ENCODE peak calls at places on chromosomes 6 and 20, in nine cellular contexts. One of them, this sample, is unnamed.

GRCh38 chr20:1617055-1617454 is 2.8 kb downstream of the SIRPB1 start:
- DNase-seq in adrenal gland: no peak
- DNase-seq in CD4-positive, CD25-positive, alpha-beta regulatory T cell: no peak
- DNase-seq in right lobe of liver: no peak
- DNase-seq in IMR-90: no peak
- DNase-seq in heart right ventricle: no peak
- DNase-seq in transverse colon: no peak
- DNase-seq in small intestine: no peak
- DNase-seq in uterus: no peak
- DNase-seq in this sample: no peak

GRCh38 chr20:57659131-57659788 is 39.0 kb upstream of the ZBP1 start:
- DNase-seq in CD4-positive, CD25-positive, alpha-beta regulatory T cell: no peak
- DNase-seq in adrenal gland: peak; percentile 9
- DNase-seq in transverse colon: peak; percentile 5
- DNase-seq in small intestine: no peak
- DNase-seq in right lobe of liver: peak; percentile 33
- DNase-seq in IMR-90: no peak
- DNase-seq in uterus: peak; percentile 9
- DNase-seq in heart right ventricle: no peak
- DNase-seq in this sample: no peak

GRCh38 chr6:154297711-154298110 is 58.9 kb downstream of the IPCEF1 start:
- DNase-seq in uterus: no peak
- DNase-seq in right lobe of liver: no peak
- DNase-seq in IMR-90: no peak
- DNase-seq in small intestine: no peak
- DNase-seq in transverse colon: no peak
- DNase-seq in CD4-positive, CD25-positive, alpha-beta regulatory T cell: no peak
- DNase-seq in heart right ventricle: no peak
- DNase-seq in adrenal gland: no peak
- DNase-seq in this sample: no peak

GRCh38 chr20:12113468-12114371 is 196.0 kb downstream of the BTBD3 start:
- DNase-seq in adrenal gland: no peak
- DNase-seq in IMR-90: no peak
- DNase-seq in small intestine: peak; percentile 55
- DNase-seq in right lobe of liver: peak; percentile 57
- DNase-seq in uterus: peak; percentile 24
- DNase-seq in heart right ventricle: no peak
- DNase-seq in transverse colon: no peak
- DNase-seq in CD4-positive, CD25-positive, alpha-beta regulatory T cell: no peak
- DNase-seq in this sample: no peak

GRCh38 chr6:119077643-119078448 is 618 bp downstream of the FAM184A start:
- DNase-seq in right lobe of liver: peak; percentile 52
- DNase-seq in IMR-90: no peak
- DNase-seq in heart right ventricle: peak; percentile 24
- DNase-seq in CD4-positive, CD25-positive, alpha-beta regulatory T cell: peak; percentile 44
- DNase-seq in adrenal gland: peak; percentile 21
- DNase-seq in transverse colon: peak; percentile 38
- DNase-seq in uterus: peak; percentile 25
- DNase-seq in small intestine: peak; percentile 38
- DNase-seq in this sample: no peak

GRCh38 chr6:19995575-19996257 is 158.5 kb downstream of the ID4 start:
- DNase-seq in heart right ventricle: no peak
- DNase-seq in transverse colon: no peak
- DNase-seq in small intestine: no peak
- DNase-seq in CD4-positive, CD25-positive, alpha-beta regulatory T cell: no peak
- DNase-seq in adrenal gland: no peak
- DNase-seq in uterus: no peak
- DNase-seq in right lobe of liver: no peak
- DNase-seq in IMR-90: no peak
- DNase-seq in this sample: no peak

GRCh38 chr6:12637960-12638641 is 78.5 kb upstream of the PHACTR1 start:
- DNase-seq in uterus: peak; percentile 13
- DNase-seq in adrenal gland: peak; percentile 38
- DNase-seq in small intestine: peak; percentile 57
- DNase-seq in IMR-90: peak; percentile 31
- DNase-seq in transverse colon: peak; percentile 35
- DNase-seq in heart right ventricle: peak; percentile 31
- DNase-seq in right lobe of liver: peak; percentile 55
- DNase-seq in CD4-positive, CD25-positive, alpha-beta regulatory T cell: no peak
- DNase-seq in this sample: peak; percentile 58

GRCh38 chr6:125906158-125906998 is 50.2 kb upstream of the HINT3 start:
- DNase-seq in right lobe of liver: no peak
- DNase-seq in transverse colon: peak; percentile 64
- DNase-seq in small intestine: peak; percentile 58
- DNase-seq in uterus: no peak
- DNase-seq in heart right ventricle: peak; percentile 16
- DNase-seq in adrenal gland: peak; percentile 32
- DNase-seq in CD4-positive, CD25-positive, alpha-beta regulatory T cell: peak; percentile 6
- DNase-seq in IMR-90: peak; percentile 27
- DNase-seq in this sample: peak; percentile 21

GRCh38 chr6:137389150-137389664 is 105.0 kb downstream of the OLIG3 start:
- DNase-seq in small intestine: peak; percentile 31
- DNase-seq in adrenal gland: peak; percentile 14
- DNase-seq in CD4-positive, CD25-positive, alpha-beta regulatory T cell: peak; percentile 26
- DNase-seq in right lobe of liver: no peak
- DNase-seq in uterus: no peak
- DNase-seq in heart right ventricle: no peak
- DNase-seq in IMR-90: no peak
- DNase-seq in transverse colon: peak; percentile 23
- DNase-seq in this sample: no peak

GRCh38 chr6:83976871-83977270 is 56.7 kb upstream of the MRAP2 start:
- DNase-seq in transverse colon: no peak
- DNase-seq in IMR-90: no peak
- DNase-seq in uterus: no peak
- DNase-seq in small intestine: peak; percentile 6
- DNase-seq in adrenal gland: no peak
- DNase-seq in right lobe of liver: no peak
- DNase-seq in heart right ventricle: no peak
- DNase-seq in CD4-positive, CD25-positive, alpha-beta regulatory T cell: no peak
- DNase-seq in this sample: no peak

GRCh38 chr6:558089-558488 is 98.8 kb downstream of the HUS1B start:
- DNase-seq in adrenal gland: no peak
- DNase-seq in heart right ventricle: no peak
- DNase-seq in transverse colon: no peak
- DNase-seq in small intestine: no peak
- DNase-seq in CD4-positive, CD25-positive, alpha-beta regulatory T cell: no peak
- DNase-seq in IMR-90: no peak
- DNase-seq in right lobe of liver: no peak
- DNase-seq in uterus: no peak
- DNase-seq in this sample: no peak

GRCh38 chr6:7991992-7992815 is 72.0 kb downstream of the BLOC1S5 start:
- DNase-seq in right lobe of liver: no peak
- DNase-seq in heart right ventricle: no peak
- DNase-seq in transverse colon: no peak
- DNase-seq in IMR-90: peak; percentile 92
- DNase-seq in small intestine: peak; percentile 57
- DNase-seq in uterus: peak; percentile 50
- DNase-seq in CD4-positive, CD25-positive, alpha-beta regulatory T cell: no peak
- DNase-seq in adrenal gland: peak; percentile 70
- DNase-seq in this sample: no peak

GRCh38 chr20:51529758-51530157 is 12.8 kb downstream of the NFATC2 start:
- DNase-seq in small intestine: peak; percentile 29
- DNase-seq in uterus: no peak
- DNase-seq in heart right ventricle: no peak
- DNase-seq in right lobe of liver: no peak
- DNase-seq in adrenal gland: no peak
- DNase-seq in CD4-positive, CD25-positive, alpha-beta regulatory T cell: peak; percentile 47
- DNase-seq in transverse colon: peak; percentile 37
- DNase-seq in IMR-90: peak; percentile 61
- DNase-seq in this sample: no peak

GRCh38 chr6:123604067-123604466 is 32.7 kb downstream of the TRDN start:
- DNase-seq in IMR-90: no peak
- DNase-seq in uterus: no peak
- DNase-seq in adrenal gland: no peak
- DNase-seq in heart right ventricle: no peak
- DNase-seq in CD4-positive, CD25-positive, alpha-beta regulatory T cell: no peak
- DNase-seq in transverse colon: no peak
- DNase-seq in right lobe of liver: no peak
- DNase-seq in small intestine: no peak
- DNase-seq in this sample: no peak

GRCh38 chr6:708237-708598 is 15.3 kb upstream of the EXOC2 start:
- DNase-seq in CD4-positive, CD25-positive, alpha-beta regulatory T cell: no peak
- DNase-seq in right lobe of liver: no peak
- DNase-seq in small intestine: no peak
- DNase-seq in adrenal gland: no peak
- DNase-seq in transverse colon: no peak
- DNase-seq in uterus: no peak
- DNase-seq in IMR-90: no peak
- DNase-seq in heart right ventricle: no peak
- DNase-seq in this sample: peak; percentile 72

GRCh38 chr20:20785226-20785625 is 72.8 kb upstream of the RALGAPA2 start:
- DNase-seq in uterus: no peak
- DNase-seq in CD4-positive, CD25-positive, alpha-beta regulatory T cell: no peak
- DNase-seq in small intestine: no peak
- DNase-seq in IMR-90: no peak
- DNase-seq in heart right ventricle: no peak
- DNase-seq in transverse colon: no peak
- DNase-seq in right lobe of liver: no peak
- DNase-seq in adrenal gland: no peak
- DNase-seq in this sample: no peak

GRCh38 chr6:166446567-166447065 is 63.9 kb upstream of the MPC1 start:
- DNase-seq in IMR-90: peak; percentile 15
- DNase-seq in transverse colon: no peak
- DNase-seq in CD4-positive, CD25-positive, alpha-beta regulatory T cell: no peak
- DNase-seq in adrenal gland: no peak
- DNase-seq in heart right ventricle: no peak
- DNase-seq in uterus: no peak
- DNase-seq in small intestine: no peak
- DNase-seq in right lobe of liver: no peak
- DNase-seq in this sample: no peak
- H3K4me3 ChIP-seq in IMR-90: no peak overlapping the region
- H3K4me3 ChIP-seq in transverse colon: no peak overlapping the region
- H3K4me3 ChIP-seq in CD4-positive, CD25-positive, alpha-beta regulatory T cell: no peak overlapping the region
- H3K4me3 ChIP-seq in adrenal gland: no peak overlapping the region
- H3K4me3 ChIP-seq in heart right ventricle: no peak overlapping the region
- H3K4me3 ChIP-seq in uterus: no peak overlapping the region
- H3K4me3 ChIP-seq in small intestine: no peak overlapping the region
- H3K4me3 ChIP-seq in right lobe of liver: no peak overlapping the region
- H3K4me3 ChIP-seq in this sample: no peak overlapping the region

GRCh38 chr20:42852691-42853090 is 337.0 kb downstream of the PTPRT start:
- DNase-seq in CD4-positive, CD25-positive, alpha-beta regulatory T cell: no peak
- DNase-seq in adrenal gland: no peak
- DNase-seq in right lobe of liver: no peak
- DNase-seq in small intestine: no peak
- DNase-seq in heart right ventricle: no peak
- DNase-seq in IMR-90: no peak
- DNase-seq in transverse colon: no peak
- DNase-seq in uterus: no peak
- DNase-seq in this sample: no peak

GRCh38 chr20:42857446-42857845 is 332.3 kb downstream of the PTPRT start:
- DNase-seq in adrenal gland: no peak
- DNase-seq in CD4-positive, CD25-positive, alpha-beta regulatory T cell: no peak
- DNase-seq in uterus: no peak
- DNase-seq in small intestine: no peak
- DNase-seq in IMR-90: no peak
- DNase-seq in right lobe of liver: no peak
- DNase-seq in heart right ventricle: no peak
- DNase-seq in transverse colon: no peak
- DNase-seq in this sample: no peak

GRCh38 chr20:42855896-42856295 is 333.8 kb downstream of the PTPRT start:
- DNase-seq in right lobe of liver: no peak
- DNase-seq in uterus: no peak
- DNase-seq in IMR-90: no peak
- DNase-seq in small intestine: no peak
- DNase-seq in adrenal gland: no peak
- DNase-seq in heart right ventricle: no peak
- DNase-seq in transverse colon: no peak
- DNase-seq in CD4-positive, CD25-positive, alpha-beta regulatory T cell: no peak
- DNase-seq in this sample: no peak
- H3K9me3 ChIP-seq in right lobe of liver: no peaks in the 10 kb centered on the region
- H3K9me3 ChIP-seq in uterus: no peaks in the 10 kb centered on the region
- H3K9me3 ChIP-seq in IMR-90: peaks cover 10% of the 10 kb centered on the region
- H3K9me3 ChIP-seq in small intestine: no peaks in the 10 kb centered on the region
- H3K9me3 ChIP-seq in adrenal gland: no peaks in the 10 kb centered on the region
- H3K9me3 ChIP-seq in heart right ventricle: no peaks in the 10 kb centered on the region
- H3K9me3 ChIP-seq in transverse colon: no peaks in the 10 kb centered on the region
- H3K9me3 ChIP-seq in CD4-positive, CD25-positive, alpha-beta regulatory T cell: no peaks in the 10 kb centered on the region
- H3K9me3 ChIP-seq in this sample: no peaks in the 10 kb centered on the region

DNA sequence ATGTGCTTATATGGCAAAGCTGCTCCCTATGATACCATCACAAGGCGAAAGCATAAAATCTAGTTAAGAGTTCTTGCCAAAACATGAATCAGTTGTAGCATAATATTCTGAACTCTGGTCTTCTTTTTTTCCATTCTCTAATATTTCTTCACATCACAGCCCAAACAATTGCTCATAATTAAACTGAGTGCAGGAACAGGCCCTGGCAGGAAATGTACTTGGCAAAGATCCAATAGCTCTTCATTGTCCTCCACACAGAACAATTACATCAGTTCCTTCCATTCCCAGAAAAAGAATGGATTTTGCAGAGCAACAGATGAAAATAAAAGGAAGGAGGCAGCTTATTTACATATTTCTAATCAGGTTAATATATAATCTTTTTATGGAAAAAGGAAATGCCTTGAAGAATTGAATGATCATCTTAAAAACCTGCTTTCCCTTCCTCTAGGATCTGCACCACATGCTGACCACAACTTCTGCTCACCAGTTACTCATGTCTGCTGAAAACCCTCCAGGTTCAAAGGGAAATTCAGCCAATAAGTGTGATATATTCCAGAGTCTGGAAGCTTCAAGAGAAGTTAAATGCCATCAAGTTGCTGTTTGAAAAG is 123.3 kb upstream of the COL21A1 start:
- DNase-seq in IMR-90: peak; percentile 87
- DNase-seq in small intestine: peak; percentile 56
- DNase-seq in adrenal gland: peak; percentile 81
- DNase-seq in CD4-positive, CD25-positive, alpha-beta regulatory T cell: no peak
- DNase-seq in right lobe of liver: no peak
- DNase-seq in transverse colon: peak; percentile 28
- DNase-seq in heart right ventricle: no peak
- DNase-seq in uterus: peak; percentile 60
- DNase-seq in this sample: peak; percentile 76
- H3K27ac ChIP-seq in IMR-90: no peak overlapping the region
- H3K27ac ChIP-seq in small intestine: peak overlapping the region; percentile 89
- H3K27ac ChIP-seq in adrenal gland: peak overlapping the region; percentile 88
- H3K27ac ChIP-seq in CD4-positive, CD25-positive, alpha-beta regulatory T cell: no peak overlapping the region
- H3K27ac ChIP-seq in right lobe of liver: peak overlapping the region; percentile 75
- H3K27ac ChIP-seq in transverse colon: peak overlapping the region; percentile 81
- H3K27ac ChIP-seq in heart right ventricle: peak overlapping the region; percentile 88
- H3K27ac ChIP-seq in uterus: peak overlapping the region; percentile 96
- H3K27ac ChIP-seq in this sample: no peak overlapping the region

GRCh38 chr6:121994936-121995335 is 404.5 kb upstream of the HSF2 start:
- DNase-seq in heart right ventricle: no peak
- DNase-seq in right lobe of liver: no peak
- DNase-seq in adrenal gland: no peak
- DNase-seq in small intestine: no peak
- DNase-seq in CD4-positive, CD25-positive, alpha-beta regulatory T cell: no peak
- DNase-seq in IMR-90: no peak
- DNase-seq in uterus: no peak
- DNase-seq in transverse colon: no peak
- DNase-seq in this sample: no peak

GRCh38 chr6:121993362-121993761 is 406.1 kb upstream of the HSF2 start:
- DNase-seq in heart right ventricle: no peak
- DNase-seq in uterus: no peak
- DNase-seq in IMR-90: no peak
- DNase-seq in CD4-positive, CD25-positive, alpha-beta regulatory T cell: no peak
- DNase-seq in adrenal gland: no peak
- DNase-seq in right lobe of liver: no peak
- DNase-seq in transverse colon: no peak
- DNase-seq in small intestine: no peak
- DNase-seq in this sample: no peak

GRCh38 chr6:121999458-122000065 is 399.9 kb upstream of the HSF2 start:
- DNase-seq in right lobe of liver: no peak
- DNase-seq in uterus: no peak
- DNase-seq in CD4-positive, CD25-positive, alpha-beta regulatory T cell: no peak
- DNase-seq in IMR-90: no peak
- DNase-seq in small intestine: no peak
- DNase-seq in transverse colon: no peak
- DNase-seq in heart right ventricle: no peak
- DNase-seq in adrenal gland: no peak
- DNase-seq in this sample: no peak

GRCh38 chr6:121998631-121999030 is 400.8 kb upstream of the HSF2 start:
- DNase-seq in heart right ventricle: no peak
- DNase-seq in IMR-90: no peak
- DNase-seq in small intestine: no peak
- DNase-seq in adrenal gland: no peak
- DNase-seq in right lobe of liver: no peak
- DNase-seq in CD4-positive, CD25-positive, alpha-beta regulatory T cell: no peak
- DNase-seq in uterus: no peak
- DNase-seq in transverse colon: no peak
- DNase-seq in this sample: no peak
- H3K4me3 ChIP-seq in heart right ventricle: no peak overlapping the region
- H3K4me3 ChIP-seq in IMR-90: no peak overlapping the region
- H3K4me3 ChIP-seq in small intestine: no peak overlapping the region
- H3K4me3 ChIP-seq in adrenal gland: no peak overlapping the region
- H3K4me3 ChIP-seq in right lobe of liver: no peak overlapping the region
- H3K4me3 ChIP-seq in CD4-positive, CD25-positive, alpha-beta regulatory T cell: no peak overlapping the region
- H3K4me3 ChIP-seq in uterus: no peak overlapping the region
- H3K4me3 ChIP-seq in transverse colon: no peak overlapping the region
- H3K4me3 ChIP-seq in this sample: no peak overlapping the region